ENCODE peak calls at places on chromosomes 13 and 19, in five cellular contexts. U, S, Z, R and I are unnamed samples.

GRCh38 chr19:8459520-8460260 is 14.9 kb downstream of the HNRNPM start:
- DNase-seq in U (peak), S (peak), Z (no peak), R (no peak), I (no peak)

GRCh38 chr13:97174638-97175037 is 47.5 kb upstream of the MBNL2 start:
- DNase-seq in U (no peak), S (no peak), Z (no peak), R (no peak), I (no peak)

GRCh38 chr13:99968521-99969367 is 2.8 kb downstream of the ZIC5 start:
- DNase-seq in U (no peak), S (no peak), Z (no peak), R (no peak), I (no peak)

GRCh38 chr13:74243637-74244526 is 109.7 kb upstream of the KLF12 start:
- DNase-seq in U (peak), S (peak), Z (no peak), R (no peak), I (peak)

GRCh38 chr13:77378662-77379061 is 51.8 kb upstream of the MYCBP2 start:
- DNase-seq in U (no peak), S (no peak), Z (no peak), R (no peak), I (no peak)

GRCh38 chr13:88063741-88064140 is 392.6 kb downstream of the SLITRK5 start:
- DNase-seq in U (no peak), S (no peak), Z (no peak), R (no peak), I (peak)

GRCh38 chr19:4866595-4867424 is 657 bp downstream of the PLIN3 start:
- DNase-seq in U (peak), S (no peak), Z (peak), R (peak), I (no peak)

GRCh38 chr19:7292950-7293794 is 1.0 kb downstream of the INSR start:
- DNase-seq in U (no peak), S (no peak), Z (no peak), R (peak), I (no peak)

GRCh38 chr13:36298535-36299068 is 988 bp upstream of the CCDC169 start:
- DNase-seq in U (no peak), S (no peak), Z (no peak), R (no peak), I (no peak)

GRCh38 chr19:38555200-38555599 is 62.6 kb downstream of the MAP4K1 start:
- DNase-seq in U (no peak), S (no peak), Z (no peak), R (no peak), I (no peak)

GRCh38 chr19:38557205-38557799 is 60.5 kb downstream of the MAP4K1 start:
- DNase-seq in U (no peak), S (no peak), Z (peak), R (no peak), I (no peak)

GRCh38 chr19:38559428-38560401 is 58.0 kb downstream of the MAP4K1 start:
- DNase-seq in U (no peak), S (peak), Z (peak), R (no peak), I (peak)

GRCh38 chr19:38554676-38555141 is 63.0 kb downstream of the MAP4K1 start:
- DNase-seq in U (no peak), S (no peak), Z (no peak), R (no peak), I (no peak)

GRCh38 chr19:38556521-38557174 is 61.1 kb downstream of the MAP4K1 start:
- DNase-seq in U (no peak), S (no peak), Z (no peak), R (no peak), I (no peak)
- TF ChIP-seq CTCF in U (peak), S (no peak), Z (no peak), R (no peak), I (peak)

GRCh38 chr13:49561064-49561410 is 24.3 kb downstream of the RCBTB1 start:
- DNase-seq in U (no peak), S (peak), Z (no peak), R (peak), I (no peak)
- H3K27ac ChIP-seq in U (no peak), S (no peak), Z (no peak), R (peak), I (no peak)

DNA sequence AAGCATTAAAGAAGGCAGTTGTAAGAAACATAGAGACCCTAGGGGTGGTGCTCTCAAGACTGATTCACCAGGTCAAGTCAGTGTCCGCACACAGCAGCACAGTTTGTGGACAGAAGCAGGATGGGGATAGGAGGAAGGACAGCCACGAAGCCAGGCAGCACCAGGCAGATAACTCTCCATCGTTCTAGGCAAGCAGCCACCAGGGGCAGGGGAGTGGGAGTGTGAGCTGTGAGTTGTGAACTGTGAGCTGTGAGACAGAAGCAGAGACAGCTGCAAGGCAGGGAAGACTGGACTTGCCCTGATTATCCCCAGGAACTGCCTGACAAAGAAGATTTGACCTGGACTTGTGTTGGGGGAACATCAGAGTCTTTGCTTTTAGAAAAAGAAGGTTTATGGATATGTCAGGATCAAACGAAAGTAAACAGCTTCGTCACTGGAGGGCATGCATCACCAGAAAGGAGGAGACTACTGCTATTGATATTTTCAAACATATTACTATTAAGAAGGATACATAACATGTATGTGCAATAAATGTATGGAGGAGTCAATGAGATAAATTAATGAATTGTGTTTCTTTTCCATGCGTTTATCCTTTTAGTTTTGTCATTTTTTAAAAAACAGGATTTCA is 286.1 kb downstream of the IRS2 start:
- DNase-seq in U (peak), S (no peak), Z (no peak), R (peak), I (no peak)
- TF ChIP-seq CTCF in U (peak), S (no peak), Z (no peak), R (no peak), I (no peak)

DNA sequence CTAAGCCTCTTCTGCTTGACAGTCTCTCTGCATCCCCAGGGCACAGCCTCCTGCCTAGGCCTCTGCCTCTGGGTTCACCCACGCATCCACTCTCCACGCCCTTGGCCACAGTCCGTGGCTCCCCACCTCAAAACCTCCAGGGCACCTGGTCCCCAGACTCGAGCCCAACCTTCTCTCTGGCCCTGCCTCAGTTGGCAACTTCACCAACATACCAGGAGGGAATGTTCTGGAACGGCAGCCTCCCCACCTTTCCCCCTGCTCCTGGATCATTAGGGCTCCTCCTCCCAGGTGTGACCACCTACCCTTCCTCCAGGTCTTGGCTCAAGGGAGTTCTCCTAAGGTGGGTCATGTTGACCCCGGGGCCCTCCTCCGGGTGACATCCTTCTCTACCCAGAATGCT is 69.1 kb downstream of the SOX1 start:
- DNase-seq in U (no peak), S (no peak), Z (no peak), R (no peak), I (no peak)
- H3K27ac ChIP-seq in U (no peak), S (no peak), Z (no peak), R (no peak), I (no peak)

GRCh38 chr19:50327461-50328256 is 1.5 kb downstream of the KCNC3 start:
- DNase-seq in U (no peak), S (no peak), Z (no peak), R (no peak), I (no peak)

GRCh38 chr19:50329146-50329925 is at the start of gene KCNC3:
- DNase-seq in U (peak), S (peak), Z (peak), R (peak), I (peak)

GRCh38 chr19:50327013-50327412 is 2.2 kb downstream of the KCNC3 start:
- DNase-seq in U (no peak), S (no peak), Z (no peak), R (no peak), I (no peak)

GRCh38 chr19:50330365-50331078 is 1.3 kb upstream of the KCNC3 start:
- DNase-seq in U (peak), S (no peak), Z (peak), R (peak), I (no peak)

GRCh38 chr19:50328257-50329145 is 676 bp downstream of the KCNC3 start:
- DNase-seq in U (no peak), S (no peak), Z (no peak), R (no peak), I (no peak)
- TF ChIP-seq CTCF in U (no peak), S (no peak), Z (no peak), R (peak), I (no peak)

GRCh38 chr13:114123448-114123847 is 9.0 kb downstream of the RASA3 start:
- DNase-seq in U (no peak), S (no peak), Z (no peak), R (no peak), I (no peak)
- H3K27ac ChIP-seq in U (no peak), S (no peak), Z (peak), R (no peak), I (no peak)

GRCh38 chr13:26706381-26706780 is 54.2 kb downstream of the GPR12 start:
- DNase-seq in U (no peak), S (no peak), Z (no peak), R (no peak), I (no peak)

GRCh38 chr13:26707122-26708006 is 53.2 kb downstream of the GPR12 start:
- DNase-seq in U (peak), S (peak), Z (no peak), R (peak), I (peak)

GRCh38 chr13:26710166-26710565 is 50.4 kb downstream of the GPR12 start:
- DNase-seq in U (no peak), S (no peak), Z (no peak), R (no peak), I (no peak)

GRCh38 chr13:26709461-26709860 is 51.1 kb downstream of the GPR12 start:
- DNase-seq in U (no peak), S (no peak), Z (no peak), R (no peak), I (no peak)

DNA sequence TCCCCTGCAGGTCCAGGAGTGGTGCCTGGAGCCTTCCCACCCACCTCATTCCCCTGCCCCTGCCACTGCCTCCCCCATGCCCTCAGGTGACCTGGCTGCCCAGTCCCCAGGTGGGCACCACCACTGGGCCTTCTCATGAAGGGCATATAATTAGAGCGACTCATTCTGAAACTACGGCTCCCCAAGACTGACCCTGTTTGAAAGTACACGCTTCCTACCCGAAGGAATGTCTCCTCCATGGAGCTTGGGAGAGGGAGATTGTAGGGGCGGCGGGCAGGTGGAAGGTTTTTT is 52.6 kb downstream of the GPR12 start:
- DNase-seq in U (no peak), S (no peak), Z (no peak), R (no peak), I (no peak)
- TF ChIP-seq CTCF in U (no peak), S (no peak), Z (no peak), R (no peak), I (no peak)

GRCh38 chr19:12141405-12141736 is 1.2 kb upstream of the ZNF20 start:
- DNase-seq in U (no peak), S (no peak), Z (no peak), R (no peak), I (no peak)
- H3K27ac ChIP-seq in U (no peak), S (no peak), Z (no peak), R (no peak), I (no peak)

GRCh38 chr19:55677572-55678028 is 2.6 kb downstream of the EPN1 start:
- DNase-seq in U (no peak), S (no peak), Z (no peak), R (peak), I (no peak)

GRCh38 chr19:55676889-55677505 is 2.0 kb downstream of the EPN1 start:
- DNase-seq in U (no peak), S (no peak), Z (no peak), R (no peak), I (no peak)

GRCh38 chr19:55679343-55680257 is 4.6 kb downstream of the EPN1 start:
- DNase-seq in U (peak), S (no peak), Z (no peak), R (no peak), I (peak)

GRCh38 chr19:55676384-55676783 is 1.4 kb downstream of the EPN1 start:
- DNase-seq in U (peak), S (no peak), Z (no peak), R (no peak), I (no peak)

GRCh38 chr19:55678121-55678671 is 3.2 kb downstream of the EPN1 start:
- DNase-seq in U (no peak), S (no peak), Z (no peak), R (peak), I (no peak)
- TF ChIP-seq CTCF in U (no peak), S (no peak), Z (no peak), R (no peak), I (no peak)